ENCODE peak calls at places on chromosomes 4 and X, in four cellular contexts. L is psoas muscle, G is tibial nerve, V is lower lobe of right lung. N is an unnamed sample.

GRCh38 chrX:47222776-47223350 is 4.4 kb downstream of the CDK16 start:
- DNase-seq in L (no peak), G (no peak), V (no peak), N (no peak)

GRCh38 chr4:88591787-88592599 is at the start of gene HERC3:
- DNase-seq in L (peak; percentile 96), G (peak; percentile 84), V (peak; percentile 94), N (peak; percentile 91)

GRCh38 chr4:187175197-187175596 is 451.5 kb upstream of the FAT1 start:
- DNase-seq in L (no peak), G (no peak), V (no peak), N (no peak)

GRCh38 chrX:2474963-2475726 is 25.6 kb downstream of the DHRSX start:
- DNase-seq in L (no peak), G (no peak), V (peak; percentile 30), N (no peak)

GRCh38 chr4:3721186-3721585 is 45.0 kb upstream of the ADRA2C start:
- DNase-seq in L (no peak), G (no peak), V (no peak), N (no peak)

GRCh38 chr4:48681856-48682255 is 98.2 kb downstream of the FRYL start:
- DNase-seq in L (no peak), G (no peak), V (no peak), N (no peak)

GRCh38 chrX:140360284-140360683 is 144.6 kb downstream of the SOX3 start:
- DNase-seq in L (no peak), G (no peak), V (no peak), N (no peak)

GRCh38 chr4:21752616-21753015 is 196.0 kb downstream of the KCNIP4 start:
- DNase-seq in L (no peak), G (no peak), V (no peak), N (no peak)

GRCh38 chrX:9628779-9629493 is 136.7 kb downstream of the GPR143 start:
- DNase-seq in L (no peak), G (no peak), V (no peak), N (no peak)

GRCh38 chrX:51608071-51608470 is 10.6 kb downstream of the CENPVL3 start:
- DNase-seq in L (no peak), G (no peak), V (no peak), N (no peak)

GRCh38 chr4:26434030-26434639 is 56.1 kb downstream of the CCKAR start:
- DNase-seq in L (no peak), G (no peak), V (no peak), N (no peak)

GRCh38 chr4:2812600-2812932 is 19.7 kb downstream of the SH3BP2 start:
- DNase-seq in L (no peak), G (no peak), V (no peak), N (no peak)

GRCh38 chr4:82429728-82430192 is 502 bp downstream of the HNRNPDL start:
- DNase-seq in L (no peak), G (no peak), V (no peak), N (no peak)

GRCh38 chr4:30837131-30837539 is 117.0 kb downstream of the PCDH7 start:
- DNase-seq in L (no peak), G (no peak), V (no peak), N (no peak)

DNA sequence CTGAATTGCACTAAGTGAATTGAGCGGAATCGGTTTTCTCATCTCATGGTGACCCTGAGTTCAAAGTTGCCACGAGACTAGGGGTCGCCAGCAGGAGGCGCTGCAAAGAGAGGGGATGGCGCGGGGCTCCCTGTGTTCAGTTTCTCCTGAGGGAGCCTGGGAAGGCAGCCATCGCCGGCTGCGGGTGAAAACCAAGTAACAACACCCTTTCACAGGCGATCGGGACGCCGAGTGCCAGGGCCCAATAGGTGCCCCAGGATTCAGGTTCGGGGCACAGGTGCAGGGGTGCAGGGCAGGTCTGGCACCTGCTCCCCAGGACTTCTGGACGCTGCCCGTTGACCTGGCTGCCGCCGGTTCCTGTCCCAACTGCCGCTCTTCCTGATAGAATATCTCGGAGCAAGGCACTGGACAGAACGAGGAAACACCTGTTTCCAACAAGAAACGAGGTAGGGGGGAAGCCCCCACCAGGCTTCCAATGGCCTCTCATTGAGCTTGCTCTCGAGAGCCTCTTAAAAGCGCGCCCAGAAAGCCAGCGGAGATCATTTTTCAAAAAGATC is 1.1 kb upstream of the FGF16 start:
- DNase-seq in L (peak; percentile 53), G (no peak), V (peak; percentile 42), N (no peak)
- TF ChIP-seq CTCF in L (peak; percentile 13), G (no peak), V (peak; percentile 13), N (no peak)

DNA sequence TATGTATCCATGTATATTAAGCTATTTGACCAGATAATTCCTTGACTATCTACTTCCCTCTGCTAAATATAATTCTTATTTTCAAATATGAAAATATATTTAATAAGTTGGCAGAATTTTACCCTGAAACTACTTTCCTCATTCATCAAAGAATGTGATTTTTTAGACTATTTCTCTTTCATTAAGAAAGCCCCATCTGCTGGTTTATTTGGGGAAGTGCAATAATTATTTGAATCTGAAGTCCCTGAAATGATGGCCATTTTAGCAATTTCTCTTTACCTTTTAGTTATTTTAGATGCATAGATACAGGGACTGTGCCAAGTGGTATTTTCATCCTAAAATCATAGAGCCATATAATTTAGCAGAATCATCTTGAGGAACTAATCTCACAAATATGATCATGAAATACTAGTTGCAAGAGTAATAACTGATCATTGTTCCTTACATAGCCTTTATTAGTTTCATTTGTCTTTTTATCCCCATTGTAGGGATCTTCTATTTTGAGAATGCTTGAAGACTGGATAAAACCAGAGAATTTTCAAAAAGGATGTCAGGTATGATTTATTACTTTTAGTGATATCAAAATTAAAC is 39.0 kb downstream of the ENPEP start:
- DNase-seq in L (no peak), G (no peak), V (no peak), N (no peak)
- TF ChIP-seq CTCF in L (peak; percentile 66), G (peak; percentile 73), V (peak; percentile 69), N (peak; percentile 88)

DNA sequence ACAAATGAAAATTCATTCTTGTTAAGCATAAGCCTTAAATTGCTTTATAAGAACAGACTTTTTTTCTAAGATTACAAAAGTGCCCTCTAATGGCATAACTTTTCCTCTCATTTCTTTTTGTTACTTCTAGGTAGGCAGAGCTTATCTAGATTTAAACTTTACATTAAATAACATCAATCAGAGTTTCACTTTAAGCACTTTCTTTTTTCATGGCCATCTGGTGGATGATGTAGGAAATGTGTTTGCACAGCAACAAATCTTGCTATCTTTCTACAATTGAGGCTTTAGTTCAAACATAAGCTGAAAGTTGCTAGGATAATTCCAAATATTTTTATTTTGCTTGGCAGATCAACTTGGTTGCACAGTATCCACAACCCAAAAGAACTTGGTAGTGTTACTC is 22.1 kb downstream of the NDNF start:
- DNase-seq in L (no peak), G (no peak), V (no peak), N (no peak)
- TF ChIP-seq CTCF in L (peak; percentile 12), G (no peak), V (peak; percentile 23), N (no peak)

DNA sequence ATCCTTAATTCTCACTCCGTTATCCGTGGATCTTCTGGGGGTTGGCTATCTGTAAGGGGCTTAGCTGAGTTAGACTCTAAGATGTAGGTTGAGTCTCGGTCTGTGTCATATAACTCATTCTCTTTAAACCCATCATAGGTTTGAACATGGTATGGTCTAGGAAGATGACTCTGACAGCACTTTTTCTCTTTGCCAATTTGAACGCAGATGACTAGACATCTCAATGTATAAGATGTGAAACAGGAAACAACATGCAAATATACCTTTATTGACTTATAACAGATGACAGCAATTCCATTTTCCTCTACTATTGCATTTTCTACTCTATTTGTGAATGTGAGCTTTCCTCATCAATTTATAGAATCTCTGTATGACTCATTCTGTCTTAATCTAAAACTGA is 634.8 kb upstream of the MAGEB2 start:
- DNase-seq in L (no peak), G (no peak), V (no peak), N (no peak)
- TF ChIP-seq CTCF in L (no peak), G (no peak), V (no peak), N (no peak)